ENCODE peak calls at places on chromosomes 5 and 9, in seven cellular contexts. P, O, M, V, C, J and F are unnamed samples.

GRCh38 chr5:177133845-177134652 is 476 bp downstream of the NSD1 start:
- DNase-seq in V (peak), O (peak), M (no peak), J (peak), C (peak), P (peak), F (peak)

GRCh38 chr5:34743878-34744277 is 87.8 kb downstream of the RAI14 start:
- DNase-seq in V (no peak), O (peak), M (no peak), P (no peak), J (no peak), C (peak), F (peak)

GRCh38 chr9:134961331-134962064 is 43.8 kb upstream of the FCN1 start:
- DNase-seq in V (no peak), J (no peak), O (no peak), M (no peak), C (no peak), P (peak), F (no peak)

GRCh38 chr9:136719212-136719880 is 7.0 kb downstream of the DIPK1B start:
- DNase-seq in C (no peak), V (no peak), O (no peak), P (no peak), M (no peak), J (no peak), F (no peak)

GRCh38 chr9:12538842-12539584 is 154.2 kb upstream of the TYRP1 start:
- DNase-seq in M (no peak), V (no peak), J (no peak), P (no peak), O (no peak), C (no peak), F (no peak)

GRCh38 chr5:35466746-35467145 is 150.9 kb upstream of the SPEF2 start:
- DNase-seq in M (no peak), O (no peak), P (no peak), C (no peak), J (no peak), V (no peak), F (no peak)

GRCh38 chr9:28365020-28365640 is 791.8 kb upstream of the C9orf72 start:
- DNase-seq in O (no peak), V (no peak), J (no peak), P (peak), C (peak), M (no peak), F (peak)

GRCh38 chr9:87422999-87423398 is 74.7 kb upstream of the DAPK1 start:
- DNase-seq in J (no peak), M (no peak), P (no peak), O (no peak), V (no peak), C (no peak), F (no peak)

GRCh38 chr5:172683696-172684464 is 42.8 kb downstream of the NEURL1B start:
- DNase-seq in C (peak), M (no peak), P (peak), V (no peak), O (no peak), J (peak), F (no peak)

GRCh38 chr5:81171769-81172168 is 61.4 kb upstream of the CKMT2 start:
- DNase-seq in C (no peak), M (no peak), J (no peak), V (no peak), P (no peak), O (no peak), F (no peak)

GRCh38 chr9:26939934-26940711 is 6.9 kb downstream of the PLAA start:
- DNase-seq in O (no peak), P (no peak), J (no peak), C (no peak), V (no peak), M (no peak), F (no peak)

GRCh38 chr5:174721522-174722432 is 2.6 kb upstream of the MSX2 start:
- DNase-seq in O (no peak), M (no peak), J (no peak), P (no peak), V (no peak), C (no peak), F (no peak)

GRCh38 chr9:27537027-27537435 is 7.4 kb upstream of the MOB3B start:
- DNase-seq in C (no peak), J (no peak), P (no peak), V (no peak), M (no peak), O (no peak), F (no peak)

GRCh38 chr9:61670616-61671015 is 480.8 kb downstream of the SPATA31A7 start:
- DNase-seq in M (no peak), V (no peak), C (no peak), J (no peak), O (no peak), P (no peak), F (no peak)

GRCh38 chr5:83126501-83126900 is 49.2 kb downstream of the XRCC4 start:
- DNase-seq in M (no peak), J (no peak), O (no peak), C (no peak), V (no peak), P (no peak), F (no peak)

GRCh38 chr9:127216888-127217217 is 47.7 kb upstream of the GARNL3 start:
- DNase-seq in M (no peak), J (no peak), V (no peak), C (no peak), P (peak), O (no peak), F (no peak)